ENCODE peak calls at places on chromosomes 1 and 21, in ten cellular contexts. O is choroid plexus epithelial cell, T is adrenal gland, Z is cardiac fibroblast, L is astrocyte of the spinal cord, R is esophagus muscularis mucosa, J is brain microvascular endothelial cell, U is kidney, X is keratinocyte, A is GM23338. D is an unnamed sample.
A peak's percentile ranks its signal among the peaks of the same experiment; 100 is the strongest.

GRCh38 chr1:28078680-28079626 is 9.5 kb downstream of the EYA3 start:
- DNase-seq in O (peak; percentile 90), T (no peak), R (no peak), X (peak; percentile 75), J (peak; percentile 90), A (no peak), L (peak; percentile 81), Z (peak; percentile 89), U (no peak), D (no peak)

GRCh38 chr1:160768295-160768657 is 27.7 kb upstream of the LY9 start:
- DNase-seq in O (peak; percentile 42), R (no peak), X (no peak), Z (peak; percentile 6), A (peak; percentile 69), U (no peak), J (peak; percentile 32), T (peak; percentile 51), L (no peak), D (peak; percentile 93)

GRCh38 chr1:63087966-63088365 is 234.4 kb upstream of the FOXD3 start:
- DNase-seq in A (peak; percentile 91), R (no peak), U (no peak), X (no peak), L (peak; percentile 22), T (no peak), O (peak; percentile 31), Z (no peak), J (peak; percentile 37), D (no peak)

GRCh38 chr21:36207577-36208320 is 51.1 kb downstream of the DOP1B start:
- DNase-seq in J (peak; percentile 51), Z (peak; percentile 34), T (no peak), O (peak; percentile 51), U (peak; percentile 34), A (no peak), R (no peak), X (no peak), L (peak; percentile 81), D (peak; percentile 13)

GRCh38 chr21:46325073-46325912 is 1.3 kb downstream of the PCNT start:
- DNase-seq in U (peak; percentile 86), J (peak; percentile 24), R (no peak), O (peak; percentile 55), A (peak; percentile 81), X (no peak), L (peak; percentile 51), T (peak; percentile 56), Z (peak; percentile 52), D (peak; percentile 64)

GRCh38 chr21:16865612-16866011 is 647.2 kb upstream of the CXADR start:
- DNase-seq in T (no peak), A (no peak), O (peak; percentile 46), L (no peak), J (no peak), Z (no peak), U (no peak), R (no peak), X (no peak), D (no peak)

GRCh38 chr1:110012100-110012499 is 22.3 kb upstream of the STRIP1 start:
- DNase-seq in J (no peak), T (no peak), X (no peak), L (no peak), Z (no peak), A (no peak), R (no peak), U (no peak), O (no peak), D (peak; percentile 75)

GRCh38 chr1:101200513-101200912 is 36.3 kb upstream of the S1PR1 start:
- DNase-seq in R (no peak), J (peak; percentile 91), Z (peak; percentile 95), X (peak; percentile 60), O (peak; percentile 93), T (no peak), A (peak; percentile 64), L (peak; percentile 82), U (no peak), D (no peak)

GRCh38 chr1:93681549-93682412 is at the start of gene BCAR3:
- DNase-seq in L (peak; percentile 73), J (peak; percentile 47), R (no peak), X (no peak), A (peak; percentile 87), O (peak; percentile 75), Z (peak; percentile 75), T (peak; percentile 80), U (peak; percentile 90), D (peak; percentile 65)
- TF ChIP-seq CTCF in L (peak; percentile 32), J (peak; percentile 3), R (peak; percentile 27), X (no peak), A (peak; percentile 28), O (peak; percentile 9), Z (peak; percentile 12), T (no peak), U (peak; percentile 22), D (peak; percentile 18)

GRCh38 chr1:227734858-227735780 is at the start of the genes JMJD4 and SNAP47:
- DNase-seq in T (peak; percentile 94), X (peak; percentile 59), R (peak; percentile 95), J (peak; percentile 86), L (peak; percentile 93), O (peak; percentile 93), U (peak; percentile 98), Z (peak; percentile 93), A (peak; percentile 96), D (peak; percentile 96)
- TF ChIP-seq CTCF in T (no peak), X (no peak), R (no peak), J (no peak), L (no peak), O (no peak), U (no peak), Z (no peak), A (no peak), D (no peak)

GRCh38 chr1:10519016-10519417 is 44.3 kb downstream of the PEX14 start:
- DNase-seq in U (no peak), J (no peak), R (no peak), T (no peak), X (no peak), A (peak; percentile 65), Z (no peak), L (no peak), O (no peak), D (no peak)
- TF ChIP-seq CTCF in U (no peak), J (no peak), R (no peak), T (no peak), X (no peak), A (no peak), Z (no peak), L (peak; percentile 14), O (peak; percentile 12), D (no peak)

GRCh38 chr1:244833734-244834595 is 1.5 kb upstream of the COX20 start:
- DNase-seq in U (peak; percentile 84), R (no peak), Z (peak; percentile 78), T (peak; percentile 63), L (peak; percentile 83), J (peak; percentile 68), A (peak; percentile 79), O (peak; percentile 85), X (no peak), D (peak; percentile 78)
- TF ChIP-seq CTCF in U (no peak), R (peak; percentile 10), Z (peak; percentile 30), T (no peak), L (no peak), J (peak; percentile 41), A (no peak), O (peak; percentile 31), X (peak; percentile 15), D (no peak)

DNA sequence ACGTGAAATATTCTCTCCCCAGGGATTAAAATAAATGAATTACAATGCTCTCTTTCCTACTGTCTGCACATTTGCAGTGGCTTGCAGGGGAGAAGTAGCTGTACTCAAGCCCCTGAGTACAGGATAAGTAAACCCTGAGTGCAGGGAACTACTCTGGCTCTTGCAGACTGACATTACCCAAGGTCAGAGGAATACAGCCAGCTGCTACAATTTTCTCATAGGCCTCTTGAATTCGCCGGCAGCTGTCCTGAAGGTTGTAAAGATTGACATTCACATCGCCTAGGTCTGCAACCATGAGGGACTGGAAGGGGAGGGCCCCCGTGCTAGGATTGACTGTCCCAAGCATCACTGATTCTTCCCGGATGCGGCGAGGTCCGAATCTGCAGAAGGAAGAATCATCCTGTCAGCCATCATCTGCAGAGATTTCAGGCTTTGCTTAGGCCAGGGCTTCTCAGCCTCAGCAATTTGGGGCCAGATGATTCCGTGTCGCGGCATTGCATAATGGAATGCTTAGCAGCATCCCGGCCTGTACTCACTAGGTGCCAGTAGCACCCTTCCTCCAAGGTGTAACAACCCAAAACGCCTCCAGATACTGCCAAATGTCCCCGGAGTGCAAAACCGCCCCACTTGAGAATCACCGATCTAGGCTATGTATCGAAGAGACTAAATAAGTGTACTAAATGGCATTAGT is 1.7 kb downstream of the AGMAT start:
- DNase-seq in T (no peak), O (no peak), U (no peak), L (no peak), R (no peak), A (no peak), J (no peak), X (no peak), Z (no peak), D (no peak)
- TF ChIP-seq CTCF in T (no peak), O (no peak), U (no peak), L (no peak), R (no peak), A (no peak), J (no peak), X (no peak), Z (no peak), D (no peak)

DNA sequence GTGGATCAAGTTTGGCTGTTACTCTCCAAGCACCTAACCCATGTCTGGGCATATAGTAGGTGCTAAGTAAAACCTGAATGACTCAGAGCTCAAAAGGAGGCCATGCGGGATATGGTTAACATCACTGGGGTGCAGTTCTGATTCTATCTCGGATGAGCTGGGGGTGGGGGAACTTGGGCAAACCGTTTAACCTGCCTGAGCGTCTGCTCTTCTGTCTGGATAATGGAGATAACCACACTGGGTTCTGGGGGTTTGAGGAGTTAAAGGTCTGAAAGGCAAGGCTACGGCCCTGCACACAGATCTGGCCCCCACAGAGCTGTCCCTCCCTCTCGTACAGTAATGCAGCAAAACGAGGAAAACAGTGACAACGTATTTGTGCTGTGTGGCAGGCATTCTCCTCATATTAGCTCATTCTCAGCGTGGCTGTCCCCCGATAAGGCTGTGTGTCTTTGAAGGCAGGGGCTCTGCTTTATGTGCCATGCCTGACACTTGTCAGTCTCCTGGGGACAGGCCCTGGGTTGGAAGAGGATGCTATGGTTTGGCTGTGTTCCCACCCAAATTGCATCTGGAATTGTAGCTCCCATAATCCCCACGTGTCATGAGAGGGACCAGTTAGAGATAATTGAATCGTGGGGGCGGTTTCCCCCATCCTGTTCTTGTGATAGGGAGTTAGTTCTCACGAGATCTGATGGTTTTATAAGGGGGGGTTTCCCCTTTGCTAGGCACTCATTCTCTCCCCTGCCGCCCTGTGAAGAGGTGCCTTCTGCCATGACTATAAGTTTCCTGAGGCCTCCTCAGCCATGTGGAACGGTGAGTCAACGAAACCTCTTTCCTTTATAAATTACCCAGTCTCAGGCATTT is 6.8 kb upstream of the ALDH4A1 start:
- DNase-seq in Z (no peak), A (no peak), R (no peak), U (no peak), X (no peak), L (no peak), T (no peak), O (no peak), J (no peak), D (no peak)
- TF ChIP-seq CTCF in Z (no peak), A (no peak), R (no peak), U (no peak), X (no peak), L (no peak), T (no peak), O (no peak), J (no peak), D (no peak)

GRCh38 chr1:44808938-44809917 is 905 bp downstream of the BTBD19 start:
- DNase-seq in R (no peak), T (peak; percentile 65), U (peak; percentile 84), Z (peak; percentile 85), X (no peak), O (peak; percentile 92), L (peak; percentile 80), A (no peak), J (peak; percentile 77), D (peak; percentile 93)
- TF ChIP-seq CTCF in R (no peak), T (no peak), U (no peak), Z (peak; percentile 20), X (no peak), O (peak; percentile 37), L (no peak), A (peak; percentile 1), J (peak; percentile 34), D (no peak)

D was measured in GM12865.